ENCODE peak calls at places on chromosomes 7 and 10, in ten cellular contexts. P is pulmonary artery endothelial cell; T is Caki2; Y is HTR-8/SVneo; C is SK-MEL-5; O is upper lobe of right lung; S is activated naive CD4-positive, alpha-beta T cell; I is sciatic nerve; R is astrocyte of the hippocampus; A is neural progenitor cell. M is an unnamed sample.

GRCh38 chr10:73717564-73717963 is 19.7 kb upstream of the AGAP5 start:
- DNase-seq in P (no peak), T (no peak), Y (no peak), C (no peak), O (no peak), S (no peak), I (no peak), R (no peak), A (no peak), M (no peak)

GRCh38 chr10:45035673-45036072 is 35.0 kb downstream of the ZNF22 start:
- DNase-seq in P (no peak), T (no peak), Y (no peak), C (no peak), O (no peak), S (no peak), I (no peak), R (no peak), A (no peak), M (no peak)

GRCh38 chr7:107995184-107996071 is 7.5 kb downstream of the LAMB1 start:
- DNase-seq in P (peak; percentile 91), T (peak; percentile 82), Y (peak; percentile 60), C (peak; percentile 94), O (no peak), S (no peak), I (no peak), R (peak; percentile 79), A (peak; percentile 83), M (peak; percentile 79)

GRCh38 chr7:36788814-36789470 is 64.6 kb upstream of the AOAH start:
- DNase-seq in P (no peak), T (no peak), Y (no peak), C (no peak), O (no peak), S (no peak), I (no peak), R (no peak), A (no peak), M (no peak)

GRCh38 chr7:24821045-24821853 is 64.0 kb upstream of the GSDME start:
- DNase-seq in P (peak; percentile 44), T (peak; percentile 94), Y (peak; percentile 90), C (peak; percentile 96), O (peak; percentile 71), S (peak; percentile 63), I (no peak), R (peak; percentile 96), A (no peak), M (peak; percentile 94)

GRCh38 chr10:102401735-102402511 is 6.4 kb downstream of the NFKB2 start:
- DNase-seq in P (no peak), T (peak; percentile 53), Y (peak; percentile 79), C (no peak), O (peak; percentile 65), S (no peak), I (peak; percentile 59), R (peak; percentile 84), A (no peak), M (peak; percentile 52)

GRCh38 chr10:77547651-77548050 is 90.0 kb downstream of the KCNMA1 start:
- DNase-seq in P (no peak), T (no peak), Y (no peak), C (no peak), O (no peak), S (no peak), I (no peak), R (no peak), A (no peak), M (no peak)

GRCh38 chr10:100510533-100511308 is 8.9 kb downstream of the SEC31B start:
- DNase-seq in P (no peak), T (no peak), Y (no peak), C (no peak), O (no peak), S (peak; percentile 34), I (no peak), R (no peak), A (no peak), M (no peak)

GRCh38 chr7:13981070-13981469 is 8.4 kb downstream of the ETV1 start:
- DNase-seq in P (peak; percentile 75), T (peak; percentile 89), Y (peak; percentile 66), C (peak; percentile 98), O (no peak), S (no peak), I (no peak), R (peak; percentile 95), A (peak; percentile 50), M (peak; percentile 87)

GRCh38 chr7:29612596-29612995 is 49.0 kb downstream of the PRR15 start:
- DNase-seq in P (no peak), T (no peak), Y (no peak), C (no peak), O (no peak), S (no peak), I (no peak), R (no peak), A (no peak), M (peak; percentile 31)

GRCh38 chr7:132779164-132779563 is 202.9 kb upstream of the PLXNA4 start:
- DNase-seq in P (no peak), T (no peak), Y (no peak), C (no peak), O (no peak), S (no peak), I (no peak), R (no peak), A (no peak), M (no peak)

GRCh38 chr7:134083766-134084487 is 43.2 kb upstream of the LRGUK start:
- DNase-seq in P (no peak), T (no peak), Y (no peak), C (no peak), O (no peak), S (no peak), I (no peak), R (peak; percentile 4), A (no peak), M (no peak)

GRCh38 chr10:122152544-122152943 is 118.6 kb upstream of the BTBD16 start:
- DNase-seq in P (no peak), T (no peak), Y (no peak), C (peak; percentile 58), O (peak; percentile 61), S (no peak), I (peak; percentile 85), R (no peak), A (no peak), M (peak; percentile 95)

GRCh38 chr10:3828404-3829192 is 43.6 kb upstream of the KLF6 start:
- DNase-seq in P (no peak), T (peak; percentile 39), Y (no peak), C (peak; percentile 56), O (no peak), S (no peak), I (no peak), R (peak; percentile 56), A (no peak), M (peak; percentile 44)

GRCh38 chr7:112938895-112939588 is 147.6 kb downstream of the GPR85 start:
- DNase-seq in P (no peak), T (peak; percentile 24), Y (peak; percentile 9), C (peak; percentile 16), O (peak; percentile 73), S (peak; percentile 8), I (peak; percentile 64), R (peak; percentile 71), A (peak; percentile 86), M (peak; percentile 12)

GRCh38 chr10:91036807-91037405 is 116.0 kb upstream of the ANKRD1 start:
- DNase-seq in P (no peak), T (no peak), Y (no peak), C (no peak), O (no peak), S (no peak), I (no peak), R (peak; percentile 63), A (no peak), M (no peak)

GRCh38 chr10:103958996-103959395 is 7.9 kb upstream of the SLK start:
- DNase-seq in P (no peak), T (no peak), Y (no peak), C (no peak), O (no peak), S (no peak), I (no peak), R (no peak), A (no peak), M (no peak)

GRCh38 chr10:35928017-35928619 is 286.0 kb upstream of the FZD8 start:
- DNase-seq in P (no peak), T (peak; percentile 82), Y (no peak), C (no peak), O (no peak), S (no peak), I (no peak), R (no peak), A (no peak), M (no peak)

GRCh38 chr10:94293344-94293743 is 69.4 kb downstream of the NOC3L start:
- DNase-seq in P (no peak), T (no peak), Y (no peak), C (no peak), O (no peak), S (no peak), I (peak; percentile 77), R (no peak), A (no peak), M (peak; percentile 5)

GRCh38 chr7:150520145-150520544 is 5.5 kb downstream of the GIMAP7 start:
- DNase-seq in P (no peak), T (no peak), Y (no peak), C (no peak), O (no peak), S (peak; percentile 27), I (no peak), R (no peak), A (no peak), M (no peak)

GRCh38 chr10:43344051-43344450 is 27.4 kb upstream of the FXYD4 start:
- DNase-seq in P (no peak), T (no peak), Y (no peak), C (no peak), O (no peak), S (no peak), I (no peak), R (no peak), A (no peak), M (peak; percentile 20)

GRCh38 chr7:47938574-47939165 is 9.6 kb downstream of the PKD1L1 start:
- DNase-seq in P (no peak), T (no peak), Y (peak; percentile 41), C (peak; percentile 51), O (no peak), S (no peak), I (no peak), R (no peak), A (no peak), M (no peak)

GRCh38 chr7:725223-726005 is 1.1 kb upstream of the DNAAF5 start:
- DNase-seq in P (no peak), T (peak; percentile 31), Y (no peak), C (no peak), O (no peak), S (no peak), I (peak; percentile 28), R (peak; percentile 65), A (no peak), M (no peak)

GRCh38 chr7:79531905-79532304 is 78.4 kb upstream of the MAGI2 start:
- DNase-seq in P (no peak), T (no peak), Y (no peak), C (no peak), O (no peak), S (no peak), I (no peak), R (no peak), A (no peak), M (no peak)

GRCh38 chr10:14023612-14024348 is 306.9 kb downstream of the FRMD4A start:
- DNase-seq in P (no peak), T (no peak), Y (no peak), C (peak; percentile 66), O (no peak), S (no peak), I (no peak), R (peak; percentile 14), A (no peak), M (no peak)

GRCh38 chr10:90604636-90605035 is 253.2 kb downstream of the HTR7 start:
- DNase-seq in P (no peak), T (peak; percentile 47), Y (no peak), C (no peak), O (no peak), S (no peak), I (no peak), R (no peak), A (no peak), M (no peak)

GRCh38 chr10:117186832-117187615 is 10.3 kb upstream of the KCNK18 start:
- DNase-seq in P (no peak), T (peak; percentile 50), Y (no peak), C (peak; percentile 36), O (no peak), S (no peak), I (no peak), R (peak; percentile 33), A (no peak), M (no peak)

GRCh38 chr7:41029072-41029492 is 673.8 kb downstream of the INHBA start:
- DNase-seq in P (no peak), T (peak; percentile 99), Y (peak; percentile 67), C (peak; percentile 18), O (no peak), S (no peak), I (no peak), R (peak; percentile 89), A (no peak), M (peak; percentile 56)

M was measured in MG63.